ENCODE peak calls at places on chromosomes 11 and 22, in five cellular contexts. W is CD4-positive, alpha-beta memory T cell; M is effector memory CD4-positive, alpha-beta T cell; F is lung; Q is GM12878. T is an unnamed sample.

GRCh38 chr11:61174949-61175348 is 13.7 kb upstream of the VPS37C start:
- DNase-seq in F (no peak), Q (no peak), W (no peak), M (no peak), T (no peak)

GRCh38 chr22:36411589-36412258 is 24.0 kb upstream of the MYH9 start:
- DNase-seq in M (peak; percentile 12), F (no peak), Q (no peak), W (no peak), T (no peak)

GRCh38 chr11:119774180-119774763 is 45.3 kb upstream of the NECTIN1 start:
- DNase-seq in M (no peak), F (no peak), W (no peak), Q (no peak), T (no peak)

GRCh38 chr11:30387891-30388861 is 65.3 kb downstream of the ARL14EP start:
- DNase-seq in Q (no peak), M (no peak), F (no peak), W (no peak), T (no peak)

GRCh38 chr11:57109331-57109730 is 72.4 kb upstream of the LRRC55 start:
- DNase-seq in F (no peak), W (no peak), M (no peak), Q (no peak), T (no peak)

GRCh38 chr11:124920870-124921609 is 2.0 kb downstream of the HEPN1 start:
- DNase-seq in F (peak; percentile 69), M (peak; percentile 42), Q (no peak), W (peak; percentile 70), T (peak; percentile 87)

GRCh38 chr11:76291576-76292526 is 85.5 kb upstream of the WNT11 start:
- DNase-seq in Q (no peak), F (no peak), M (no peak), W (no peak), T (no peak)

GRCh38 chr11:126914941-126915340 is 85.6 kb downstream of the KIRREL3 start:
- DNase-seq in M (no peak), Q (no peak), W (no peak), F (no peak), T (no peak)

GRCh38 chr11:130403301-130403804 is 25.1 kb downstream of the ADAMTS8 start:
- DNase-seq in W (no peak), F (peak; percentile 39), Q (no peak), M (no peak), T (peak; percentile 75)

GRCh38 chr11:2093575-2094353 is 45.4 kb downstream of the IGF2 start:
- DNase-seq in W (no peak), M (no peak), F (no peak), Q (no peak), T (peak; percentile 74)

GRCh38 chr11:45881708-45882368 is 3.6 kb upstream of the MAPK8IP1 start:
- DNase-seq in Q (no peak), M (no peak), W (no peak), F (no peak), T (peak; percentile 24)

GRCh38 chr11:78941226-78941851 is 366.7 kb upstream of the NARS2 start:
- DNase-seq in F (no peak), W (no peak), Q (no peak), M (no peak), T (no peak)
- H3K27ac ChIP-seq in F (no peak overlapping the region), W (no peak overlapping the region), Q (no peak overlapping the region), M (no peak overlapping the region), T (no peak overlapping the region)

DNA sequence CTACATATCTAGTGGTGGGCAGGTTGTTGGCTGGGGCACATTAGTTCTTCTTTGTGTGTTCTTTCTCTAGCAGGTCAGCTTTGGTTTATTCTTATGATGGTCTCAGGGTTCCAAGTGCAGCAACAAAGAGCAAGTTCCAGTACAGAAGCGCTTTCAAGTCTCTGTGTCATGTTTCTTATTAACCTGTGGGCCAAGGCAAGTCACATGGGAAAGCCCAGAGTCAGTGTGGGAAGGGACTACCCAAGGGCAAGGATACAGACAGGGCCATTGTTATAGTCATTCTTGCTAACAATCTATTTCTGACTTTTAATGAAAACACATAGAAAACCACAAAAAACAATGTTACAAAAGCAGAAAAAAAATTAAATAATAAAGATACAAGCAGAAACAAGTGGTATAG is 754.6 kb downstream of the TBC1D22A start:
- DNase-seq in Q (no peak), W (no peak), F (no peak), M (no peak), T (no peak)
- H3K9me3 ChIP-seq in Q (no peaks in the 10 kb centered on the region), W (no peaks in the 10 kb centered on the region), F (no peaks in the 10 kb centered on the region), M (no peaks in the 10 kb centered on the region), T (no peaks in the 10 kb centered on the region)

GRCh38 chr11:14518820-14519219 is 1.4 kb downstream of the PSMA1 start:
- DNase-seq in F (no peak), Q (no peak), W (no peak), M (no peak), T (no peak)
- H3K27ac ChIP-seq in F (peak overlapping the region; percentile 89), Q (peak overlapping the region; percentile 89), W (peak overlapping the region; percentile 99), M (peak overlapping the region; percentile 92), T (no peak overlapping the region)

GRCh38 chr11:50246183-50246582 is 213.5 kb downstream of the OR4C45 start:
- DNase-seq in W (no peak), Q (no peak), F (no peak), M (no peak), T (no peak)
- H3K9me3 ChIP-seq in W (no peaks in the 10 kb centered on the region), Q (no peaks in the 10 kb centered on the region), F (no peaks in the 10 kb centered on the region), M (no peaks in the 10 kb centered on the region), T (no peaks in the 10 kb centered on the region)

DNA sequence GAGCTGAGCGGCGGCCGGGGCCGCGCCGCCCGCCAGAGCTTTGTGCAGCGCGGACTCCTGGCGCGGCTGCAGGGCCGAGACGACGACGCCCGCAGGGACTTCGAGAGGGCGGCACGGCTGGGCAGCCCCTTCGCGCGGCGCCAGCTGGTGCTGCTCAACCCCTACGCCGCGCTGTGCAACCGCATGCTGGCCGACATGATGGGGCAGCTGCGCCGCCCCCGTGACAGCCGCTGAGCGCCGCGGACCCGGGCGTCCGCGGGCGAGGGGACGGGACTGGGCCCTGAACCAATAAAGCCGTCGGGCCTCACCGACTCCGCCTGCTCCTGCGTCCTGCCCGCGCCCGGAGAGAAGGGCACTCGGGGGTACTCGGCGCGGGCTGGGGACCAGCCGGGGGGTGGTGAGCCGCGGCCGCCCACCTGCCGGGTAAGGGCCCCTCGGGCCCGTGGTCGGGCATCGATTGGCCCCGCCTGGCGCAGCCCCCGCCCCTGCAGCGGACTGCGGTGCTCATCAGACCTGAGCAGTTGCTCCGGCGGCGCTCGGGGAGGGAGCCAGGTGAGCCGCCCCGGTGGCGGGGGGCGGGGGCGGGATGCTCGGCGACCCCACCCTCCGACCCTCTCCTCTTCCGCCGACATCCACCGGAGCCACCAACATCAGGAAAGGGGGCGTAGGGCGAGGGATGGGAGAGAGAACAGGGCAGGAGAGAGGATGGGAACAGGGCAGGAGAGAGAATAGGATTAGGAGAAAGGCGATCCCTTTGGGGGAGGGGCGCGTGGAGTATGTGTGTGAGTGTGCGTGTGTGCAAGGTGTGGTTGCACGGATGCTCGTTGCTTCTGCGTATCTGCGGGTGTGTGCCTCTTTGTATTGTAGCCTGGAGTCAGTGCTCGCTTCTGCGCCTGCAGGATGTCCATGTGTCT is at the start of gene TMEM25:
- DNase-seq in F (peak; percentile 62), W (peak; percentile 78), M (peak; percentile 51), Q (no peak), T (peak; percentile 66)
- H3K27ac ChIP-seq in F (peak within 1 kb of the TSS; percentile 10), W (peak within 1 kb of the TSS; percentile 65), M (peak within 1 kb of the TSS; percentile 65), Q (no peak within 1 kb of the TSS), T (peak within 1 kb of the TSS; percentile 19)

GRCh38 chr11:70746351-70746750 is 348.0 kb downstream of the CTTN start:
- DNase-seq in W (no peak), F (no peak), M (no peak), Q (no peak), T (no peak)

GRCh38 chr11:70745936-70746335 is 347.6 kb downstream of the CTTN start:
- DNase-seq in M (no peak), F (no peak), W (no peak), Q (no peak), T (no peak)

GRCh38 chr11:70744396-70745185 is 346.3 kb downstream of the CTTN start:
- DNase-seq in Q (no peak), M (no peak), W (no peak), F (no peak), T (no peak)

GRCh38 chr11:70743941-70744351 is 345.6 kb downstream of the CTTN start:
- DNase-seq in F (no peak), Q (no peak), M (no peak), W (no peak), T (no peak)

DNA sequence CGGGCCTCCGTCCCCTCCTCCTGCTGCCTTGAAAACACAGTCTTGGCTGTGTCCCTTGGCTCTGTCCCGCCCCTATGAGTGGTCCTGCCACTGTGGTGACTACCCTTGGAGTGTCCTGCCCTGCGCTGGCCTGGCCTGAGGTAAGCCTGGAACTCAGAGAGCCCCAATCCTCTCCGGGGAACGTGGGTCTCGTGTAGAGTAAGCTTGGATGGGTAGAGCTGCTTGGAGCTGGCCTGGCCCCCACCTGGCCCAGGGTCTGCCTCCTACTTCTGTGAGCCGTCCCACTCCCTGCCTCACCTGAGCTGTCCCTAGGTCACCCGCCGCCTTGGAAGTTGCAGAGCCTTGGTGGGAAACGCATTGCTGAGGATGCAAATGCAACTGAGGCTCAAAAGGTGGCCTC is 347.1 kb downstream of the CTTN start:
- DNase-seq in M (no peak), Q (no peak), W (no peak), F (no peak), T (no peak)
- H3K9me3 ChIP-seq in M (no peaks in the 10 kb centered on the region), Q (peaks cover under 1% of the 10 kb centered on the region), W (no peaks in the 10 kb centered on the region), F (no peaks in the 10 kb centered on the region), T (no peaks in the 10 kb centered on the region)

GRCh38 chr22:30425616-30426394 is at the start of gene MTFP1:
- DNase-seq in M (no peak), Q (no peak), W (peak; percentile 58), F (peak; percentile 64), T (peak; percentile 85)
- H3K27ac ChIP-seq in M (peak within 1 kb of the TSS; percentile 85), Q (peak within 1 kb of the TSS; percentile 82), W (peak within 1 kb of the TSS; percentile 89), F (peak within 1 kb of the TSS; percentile 96), T (peak within 1 kb of the TSS; percentile 84)

T was measured in right cardiac atrium.